ENCODE peak calls at places on chromosome 5, in six cellular contexts. F, G, J, M, B and Y are unnamed samples.

GRCh38 chr5:68460147-68460760 is 244.7 kb downstream of the PIK3R1 start:
- DNase-seq in F (no peak), G (no peak), J (no peak), M (peak; percentile 85), B (peak; percentile 52), Y (no peak)

GRCh38 chr5:124844371-124844770 is 97.9 kb upstream of the ZNF608 start:
- DNase-seq in F (no peak), G (no peak), J (no peak), M (no peak), B (no peak), Y (no peak)

GRCh38 chr5:141149812-141150211 is at the start of gene PCDHB6:
- DNase-seq in F (no peak), G (no peak), J (no peak), M (peak; percentile 27), B (no peak), Y (no peak)

GRCh38 chr5:76813982-76814562 is 4.8 kb upstream of the F2RL1 start:
- DNase-seq in F (no peak), G (no peak), J (no peak), M (peak; percentile 85), B (no peak), Y (no peak)

GRCh38 chr5:179553875-179554274 is 3.5 kb downstream of the RUFY1 start:
- DNase-seq in F (no peak), G (no peak), J (no peak), M (peak; percentile 77), B (no peak), Y (no peak)

GRCh38 chr5:33530963-33531298 is 90.2 kb downstream of the TARS1 start:
- DNase-seq in F (no peak), G (no peak), J (no peak), M (no peak), B (no peak), Y (no peak)

GRCh38 chr5:37554938-37555337 is 175.8 kb downstream of the WDR70 start:
- DNase-seq in F (no peak), G (no peak), J (no peak), M (peak; percentile 35), B (no peak), Y (no peak)

GRCh38 chr5:98771389-98772109 is 1.9 kb upstream of the RGMB start:
- DNase-seq in F (peak; percentile 15), G (no peak), J (peak; percentile 38), M (peak; percentile 97), B (peak; percentile 68), Y (no peak)

GRCh38 chr5:82296929-82297328 is 18.8 kb upstream of the RPS23 start:
- DNase-seq in F (no peak), G (no peak), J (no peak), M (no peak), B (no peak), Y (no peak)

GRCh38 chr5:180811623-180812119 is 9.1 kb upstream of the MGAT1 start:
- DNase-seq in F (no peak), G (no peak), J (no peak), M (no peak), B (no peak), Y (peak; percentile 44)

GRCh38 chr5:83450183-83450839 is 21.2 kb upstream of the VCAN start:
- DNase-seq in F (no peak), G (no peak), J (no peak), M (peak; percentile 32), B (no peak), Y (no peak)

GRCh38 chr5:37506241-37506640 is 127.1 kb downstream of the WDR70 start:
- DNase-seq in F (no peak), G (no peak), J (no peak), M (no peak), B (no peak), Y (no peak)

GRCh38 chr5:135433626-135434426 is 13.3 kb downstream of the DCANP1 start:
- DNase-seq in F (no peak), G (no peak), J (no peak), M (peak; percentile 56), B (no peak), Y (no peak)

GRCh38 chr5:103469288-103470065 is 93.1 kb downstream of the NUDT12 start:
- DNase-seq in F (no peak), G (no peak), J (no peak), M (peak; percentile 81), B (no peak), Y (no peak)

GRCh38 chr5:55445817-55446216 is 88.9 kb downstream of the PLPP1 start:
- DNase-seq in F (no peak), G (no peak), J (no peak), M (no peak), B (no peak), Y (no peak)

GRCh38 chr5:180115326-180116076 is 43.9 kb upstream of the RNF130 start:
- DNase-seq in F (no peak), G (no peak), J (no peak), M (no peak), B (no peak), Y (no peak)

GRCh38 chr5:6804766-6805165 is 91.5 kb downstream of the TENT4A start:
- DNase-seq in F (no peak), G (no peak), J (no peak), M (peak; percentile 41), B (no peak), Y (no peak)

GRCh38 chr5:134467231-134467630 is 55.5 kb upstream of the CDKN2AIPNL start:
- DNase-seq in F (no peak), G (no peak), J (no peak), M (peak; percentile 14), B (no peak), Y (no peak)

GRCh38 chr5:82635561-82636288 is 357.6 kb upstream of the RPS23 start:
- DNase-seq in F (peak; percentile 18), G (no peak), J (no peak), M (peak; percentile 90), B (no peak), Y (no peak)

DNA sequence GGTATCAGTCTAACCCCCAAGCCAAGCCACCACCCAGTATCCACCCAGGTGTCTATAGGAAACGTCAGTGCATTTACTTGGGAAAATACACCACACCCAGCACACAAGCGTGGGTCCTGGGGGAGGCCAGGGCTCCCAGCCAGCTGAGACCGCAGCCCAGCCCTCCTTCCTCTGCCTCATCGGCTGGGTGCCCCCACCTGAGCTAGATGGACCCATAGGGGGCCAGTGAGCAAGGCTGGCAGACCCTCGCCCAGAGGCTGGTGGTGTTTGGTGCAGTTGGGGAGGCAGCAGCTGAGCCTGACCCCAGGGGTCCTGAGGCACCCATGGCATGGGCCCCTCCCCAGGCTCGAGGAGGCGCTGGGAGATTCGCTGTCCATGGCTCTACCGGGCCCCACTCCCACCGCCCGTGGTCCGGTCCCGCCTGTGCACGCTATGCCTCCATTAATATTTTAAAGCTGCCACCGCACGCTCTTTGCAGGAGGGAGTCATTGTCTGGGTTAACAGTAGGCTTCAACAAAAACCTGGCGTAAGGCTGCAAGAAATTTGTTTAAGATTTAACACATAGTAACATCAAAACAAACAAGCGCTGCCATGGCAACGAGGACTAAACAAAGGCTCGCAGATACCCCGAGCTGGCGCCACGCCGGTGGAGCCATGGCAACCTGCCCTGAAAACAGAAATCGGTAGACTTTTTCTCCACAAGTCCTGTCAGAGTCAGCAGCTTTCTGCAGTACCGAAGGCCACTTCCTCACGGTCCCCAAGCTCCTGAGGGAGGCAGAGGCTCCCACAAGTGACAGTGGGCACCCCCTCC is 20.6 kb downstream of the TPPP start:
- DNase-seq in F (peak; percentile 79), G (no peak), J (no peak), M (peak; percentile 90), B (peak; percentile 90), Y (peak; percentile 69)
- H3K4me3 ChIP-seq in F (no peak overlapping the region), G (peak overlapping the region; percentile 7), J (no peak overlapping the region), M (no peak overlapping the region), B (no peak overlapping the region), Y (no peak overlapping the region)

GRCh38 chr5:166948679-166949078 is 1342.8 kb upstream of the WWC1 start:
- DNase-seq in F (no peak), G (no peak), J (no peak), M (no peak), B (no peak), Y (no peak)
- H3K4me3 ChIP-seq in F (no peak overlapping the region), G (no peak overlapping the region), J (no peak overlapping the region), M (no peak overlapping the region), B (no peak overlapping the region), Y (no peak overlapping the region)

GRCh38 chr5:143342607-143343006 is 60.9 kb downstream of the NR3C1 start:
- DNase-seq in F (no peak), G (no peak), J (no peak), M (no peak), B (no peak), Y (no peak)

GRCh38 chr5:143349127-143349526 is 54.4 kb downstream of the NR3C1 start:
- DNase-seq in F (no peak), G (no peak), J (no peak), M (peak; percentile 18), B (no peak), Y (no peak)

GRCh38 chr5:143347698-143348344 is 55.7 kb downstream of the NR3C1 start:
- DNase-seq in F (no peak), G (no peak), J (no peak), M (no peak), B (no peak), Y (no peak)

GRCh38 chr5:143343042-143343441 is 60.4 kb downstream of the NR3C1 start:
- DNase-seq in F (no peak), G (no peak), J (no peak), M (no peak), B (no peak), Y (no peak)

DNA sequence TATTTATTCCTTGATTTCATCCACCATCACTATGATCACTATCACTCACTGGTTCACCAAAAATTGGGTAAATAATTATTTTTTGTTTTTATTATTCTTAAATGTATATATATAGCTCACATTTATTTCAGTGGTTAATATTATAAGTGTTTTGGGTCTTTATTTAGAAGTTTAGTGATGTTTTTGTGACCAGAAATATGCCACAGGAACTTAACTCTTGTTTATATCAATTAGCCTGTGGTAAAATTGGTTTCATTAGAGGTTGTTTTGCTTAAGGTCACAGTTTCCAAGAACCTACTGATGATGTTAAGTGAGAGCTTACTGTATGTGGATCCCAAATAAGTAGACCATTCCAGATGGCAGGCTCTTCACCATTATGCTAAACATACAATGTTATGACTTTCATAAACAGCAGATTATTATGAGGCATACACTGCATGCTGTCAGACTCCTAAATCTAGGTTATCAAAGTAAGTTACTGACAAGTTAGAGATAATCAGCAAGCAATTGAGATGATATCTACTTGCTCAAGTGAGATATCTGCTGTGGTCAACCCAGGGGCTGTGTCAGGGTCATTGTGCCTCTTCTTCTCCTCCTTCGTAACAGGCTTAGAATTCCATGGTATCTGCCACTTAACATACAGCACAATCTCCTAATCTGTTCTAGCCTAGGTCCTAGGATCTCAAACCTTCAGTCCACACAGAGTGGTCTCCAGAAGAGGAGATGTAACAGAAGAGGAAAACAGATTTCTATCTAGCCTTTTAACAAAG is 57.6 kb downstream of the NR3C1 start:
- DNase-seq in F (no peak), G (no peak), J (no peak), M (no peak), B (no peak), Y (no peak)
- H3K4me3 ChIP-seq in F (no peak overlapping the region), G (no peak overlapping the region), J (no peak overlapping the region), M (no peak overlapping the region), B (no peak overlapping the region), Y (no peak overlapping the region)

DNA sequence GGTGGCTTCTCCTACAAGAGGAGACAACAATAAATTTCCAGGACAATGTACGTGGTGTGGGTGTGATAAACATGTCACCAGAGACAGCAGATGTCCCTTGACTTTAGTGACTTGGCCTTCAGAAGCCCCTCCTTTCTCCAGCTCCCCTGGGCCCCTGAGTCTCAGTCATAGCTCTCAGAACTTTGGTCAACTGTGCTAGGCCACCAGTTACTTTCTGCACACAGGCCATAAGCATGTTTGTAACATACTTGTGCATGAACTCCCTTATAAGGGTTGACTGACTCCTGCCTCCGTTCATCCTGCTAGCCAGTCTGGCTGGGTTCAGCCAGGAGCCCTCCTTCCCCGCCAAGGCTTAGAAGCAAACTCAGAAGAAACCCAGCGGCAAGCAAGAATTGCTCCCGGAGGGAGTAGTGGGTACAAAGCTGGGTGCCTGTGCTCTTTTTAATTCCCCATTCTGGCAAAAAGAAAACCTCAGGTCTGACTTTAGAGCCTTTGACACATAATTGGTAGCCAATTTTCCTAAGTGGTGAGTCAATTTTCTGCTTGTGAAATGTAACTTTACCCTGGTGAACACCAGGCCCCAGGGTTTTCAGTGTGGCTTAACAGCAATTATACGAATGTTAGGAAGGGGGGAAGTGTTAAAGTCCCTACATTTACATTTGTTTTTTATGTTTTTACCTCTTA is 49.2 kb downstream of the EBF1 start:
- DNase-seq in F (no peak), G (no peak), J (no peak), M (peak; percentile 88), B (no peak), Y (no peak)
- H3K4me3 ChIP-seq in F (no peak overlapping the region), G (peak overlapping the region; percentile 57), J (no peak overlapping the region), M (no peak overlapping the region), B (no peak overlapping the region), Y (no peak overlapping the region)